ENCODE peak calls at places on chromosome 19, in nine cellular contexts. One of them, this sample, is unnamed.

GRCh38 chr19:1445932-1446712 is 3.8 kb upstream of the APC2 start:
- DNase-seq in H9: no peak
- DNase-seq in posterior cingulate gyrus: peak; percentile 93
- DNase-seq in GF-D8: no peak
- DNase-seq in GM12891: no peak
- DNase-seq in right atrium auricular region: no peak
- DNase-seq in HCEC 1CT: no peak
- DNase-seq in kidney epithelial cell: no peak
- DNase-seq in activated naive CD4-positive, alpha-beta T cell: no peak
- DNase-seq in this sample: no peak

GRCh38 chr19:13120817-13121216 is 2.8 kb downstream of the NACC1 start:
- DNase-seq in H9: no peak
- DNase-seq in posterior cingulate gyrus: no peak
- DNase-seq in GF-D8: no peak
- DNase-seq in GM12891: no peak
- DNase-seq in right atrium auricular region: no peak
- DNase-seq in HCEC 1CT: peak; percentile 73
- DNase-seq in kidney epithelial cell: no peak
- DNase-seq in activated naive CD4-positive, alpha-beta T cell: no peak
- DNase-seq in this sample: peak; percentile 36

GRCh38 chr19:17526922-17527321 is 15.5 kb downstream of the PGLS start:
- DNase-seq in H9: no peak
- DNase-seq in posterior cingulate gyrus: no peak
- DNase-seq in GF-D8: no peak
- DNase-seq in GM12891: peak; percentile 47
- DNase-seq in right atrium auricular region: no peak
- DNase-seq in HCEC 1CT: no peak
- DNase-seq in kidney epithelial cell: no peak
- DNase-seq in activated naive CD4-positive, alpha-beta T cell: no peak
- DNase-seq in this sample: no peak

GRCh38 chr19:30363073-30363472 is 9.1 kb upstream of the ZNF536 start:
- DNase-seq in H9: no peak
- DNase-seq in posterior cingulate gyrus: peak; percentile 42
- DNase-seq in GF-D8: no peak
- DNase-seq in GM12891: no peak
- DNase-seq in right atrium auricular region: no peak
- DNase-seq in HCEC 1CT: no peak
- DNase-seq in kidney epithelial cell: no peak
- DNase-seq in activated naive CD4-positive, alpha-beta T cell: no peak
- DNase-seq in this sample: no peak

GRCh38 chr19:30228113-30228725 is 144.0 kb upstream of the ZNF536 start:
- DNase-seq in H9: no peak
- DNase-seq in posterior cingulate gyrus: no peak
- DNase-seq in GF-D8: no peak
- DNase-seq in GM12891: no peak
- DNase-seq in right atrium auricular region: no peak
- DNase-seq in HCEC 1CT: no peak
- DNase-seq in kidney epithelial cell: no peak
- DNase-seq in activated naive CD4-positive, alpha-beta T cell: no peak
- DNase-seq in this sample: no peak

GRCh38 chr19:12886943-12887747 is at the start of gene KLF1:
- DNase-seq in H9: no peak
- DNase-seq in posterior cingulate gyrus: no peak
- DNase-seq in GF-D8: no peak
- DNase-seq in GM12891: no peak
- DNase-seq in right atrium auricular region: no peak
- DNase-seq in HCEC 1CT: no peak
- DNase-seq in kidney epithelial cell: no peak
- DNase-seq in activated naive CD4-positive, alpha-beta T cell: no peak
- DNase-seq in this sample: no peak

GRCh38 chr19:51541458-51542357 is 10.2 kb upstream of the SIGLEC6 start:
- DNase-seq in H9: no peak
- DNase-seq in posterior cingulate gyrus: no peak
- DNase-seq in GF-D8: no peak
- DNase-seq in GM12891: no peak
- DNase-seq in right atrium auricular region: no peak
- DNase-seq in HCEC 1CT: no peak
- DNase-seq in kidney epithelial cell: no peak
- DNase-seq in activated naive CD4-positive, alpha-beta T cell: no peak
- DNase-seq in this sample: no peak

GRCh38 chr19:5593245-5593962 is 25.7 kb upstream of the TINCR start:
- DNase-seq in H9: no peak
- DNase-seq in posterior cingulate gyrus: peak; percentile 56
- DNase-seq in GF-D8: no peak
- DNase-seq in GM12891: no peak
- DNase-seq in right atrium auricular region: no peak
- DNase-seq in HCEC 1CT: no peak
- DNase-seq in kidney epithelial cell: no peak
- DNase-seq in activated naive CD4-positive, alpha-beta T cell: no peak
- DNase-seq in this sample: no peak

GRCh38 chr19:14370169-14370998 is 10.9 kb upstream of the ADGRE5 start:
- DNase-seq in H9: no peak
- DNase-seq in posterior cingulate gyrus: no peak
- DNase-seq in GF-D8: no peak
- DNase-seq in GM12891: no peak
- DNase-seq in right atrium auricular region: no peak
- DNase-seq in HCEC 1CT: no peak
- DNase-seq in kidney epithelial cell: no peak
- DNase-seq in activated naive CD4-positive, alpha-beta T cell: peak; percentile 37
- DNase-seq in this sample: no peak

GRCh38 chr19:2210206-2210605 is 25.9 kb downstream of the PLEKHJ1 start:
- DNase-seq in H9: no peak
- DNase-seq in posterior cingulate gyrus: no peak
- DNase-seq in GF-D8: no peak
- DNase-seq in GM12891: no peak
- DNase-seq in right atrium auricular region: no peak
- DNase-seq in HCEC 1CT: no peak
- DNase-seq in kidney epithelial cell: no peak
- DNase-seq in activated naive CD4-positive, alpha-beta T cell: no peak
- DNase-seq in this sample: no peak